ENCODE peak calls at places on chromosomes 13 and 19, in ten cellular contexts. U is AG10803; B is naive thymus-derived CD4-positive, alpha-beta T cell; R is activated naive CD8-positive, alpha-beta T cell treated with anti-CD3 and anti-CD28 coated beads, Interleukin-2, amount 50 U/mL, for 24 hours; K is activated CD4-positive, alpha-beta T cell treated with anti-CD3 and anti-CD28 coated beads for 36 hours; C is OCI-M1; S is activated naive CD4-positive, alpha-beta T cell treated with anti-CD3 and anti-CD28 coated beads, Interleukin-2, amount 50 U/mL, for 16 hours; A is sciatic nerve; O is upper lobe of left lung; H is dorsolateral prefrontal cortex. F is an unnamed sample.

GRCh38 chr19:4844348-4845179 is 13.1 kb upstream of the TICAM1 start:
- DNase-seq in B (no peak), A (no peak), C (no peak), K (no peak), O (no peak), U (peak), S (no peak), R (no peak), H (no peak), F (peak)

GRCh38 chr19:46739290-46739771 is 6.5 kb upstream of the FKRP start:
- DNase-seq in U (no peak), H (peak), R (no peak), O (no peak), A (no peak), B (no peak), C (no peak), S (no peak), K (no peak), F (no peak)

GRCh38 chr19:50203281-50204080 is at the start of gene MYH14:
- DNase-seq in K (peak), B (no peak), O (peak), S (peak), A (peak), R (peak), U (peak), C (no peak), H (peak), F (peak)

GRCh38 chr19:31500540-31500830 is 151.2 kb upstream of the TSHZ3 start:
- DNase-seq in O (no peak), B (no peak), R (no peak), H (no peak), K (no peak), A (no peak), U (no peak), C (no peak), S (no peak), F (no peak)

GRCh38 chr19:49767380-49767779 is 579 bp downstream of the AP2A1 start:
- DNase-seq in K (no peak), O (no peak), U (no peak), C (peak), R (no peak), A (no peak), H (no peak), B (no peak), S (no peak), F (peak)

GRCh38 chr19:30521937-30522336 is 149.8 kb downstream of the ZNF536 start:
- DNase-seq in R (no peak), U (no peak), S (no peak), A (peak), H (no peak), O (no peak), K (no peak), B (no peak), C (no peak), F (no peak)

GRCh38 chr13:27528908-27529307 is 78.5 kb upstream of the MTIF3 start:
- DNase-seq in O (no peak), U (no peak), S (no peak), B (no peak), C (no peak), A (no peak), R (no peak), H (no peak), K (no peak), F (no peak)

GRCh38 chr13:48741377-48741776 is 87.6 kb downstream of the CYSLTR2 start:
- DNase-seq in A (no peak), H (no peak), U (no peak), S (no peak), O (no peak), B (no peak), C (no peak), R (no peak), K (no peak), F (no peak)

GRCh38 chr13:59633290-59633689 is 530.4 kb downstream of the DIAPH3 start:
- DNase-seq in H (no peak), A (no peak), R (no peak), S (no peak), B (no peak), K (no peak), C (no peak), U (no peak), O (no peak), F (no peak)

GRCh38 chr13:98599502-98600328 is 22.8 kb upstream of the STK24 start:
- DNase-seq in R (no peak), U (peak), H (no peak), K (no peak), S (no peak), O (no peak), C (no peak), A (no peak), B (no peak), F (peak)

GRCh38 chr19:18379803-18380747 is 5.9 kb upstream of the GDF15 start:
- DNase-seq in B (no peak), U (peak), C (peak), H (no peak), O (no peak), R (no peak), S (no peak), K (no peak), A (peak), F (peak)

GRCh38 chr13:110137677-110138008 is 169.3 kb downstream of the COL4A1 start:
- DNase-seq in U (peak), S (no peak), H (no peak), C (peak), R (no peak), A (no peak), B (no peak), K (peak), O (no peak), F (no peak)

GRCh38 chr13:32408296-32408998 is 19.5 kb downstream of the N4BP2L1 start:
- DNase-seq in B (no peak), H (no peak), K (no peak), U (no peak), R (no peak), A (no peak), O (no peak), S (no peak), C (no peak), F (no peak)

GRCh38 chr19:16527334-16527935 is 14.8 kb downstream of the CHERP start:
- DNase-seq in R (no peak), U (no peak), B (no peak), C (no peak), A (no peak), S (no peak), H (no peak), O (peak), K (no peak), F (no peak)

GRCh38 chr13:106619688-106620555 is 52.0 kb upstream of the ARGLU1 start:
- DNase-seq in U (peak), C (peak), S (no peak), K (peak), O (no peak), R (peak), A (peak), B (no peak), H (no peak), F (peak)